ENCODE peak calls at places on chromosomes 7 and 10, in four cellular contexts. A is stomach, K is AG10803, Q is GM20000. W is an unnamed sample.

GRCh38 chr7:70893985-70894722 is 237.8 kb upstream of the GALNT17 start:
- DNase-seq in A (no peak), Q (no peak), K (no peak), W (no peak)

GRCh38 chr7:159098795-159099194 is 45.9 kb downstream of the VIPR2 start:
- DNase-seq in K (no peak), Q (no peak), A (peak), W (no peak)

GRCh38 chr7:105829681-105830322 is 46.6 kb downstream of the ATXN7L1 start:
- DNase-seq in A (no peak), Q (no peak), K (peak), W (no peak)

GRCh38 chr7:137967143-137968018 is 34.5 kb downstream of the CREB3L2 start:
- DNase-seq in A (no peak), Q (no peak), K (peak), W (peak)

GRCh38 chr10:97851341-97852001 is 1.8 kb downstream of the GOLGA7B start:
- DNase-seq in K (no peak), Q (no peak), A (no peak), W (no peak)

GRCh38 chr7:20352573-20353304 is 22.0 kb downstream of the ITGB8 start:
- DNase-seq in A (no peak), K (peak), Q (no peak), W (peak)

GRCh38 chr10:83585686-83586085 is 553.6 kb upstream of the GHITM start:
- DNase-seq in K (no peak), A (no peak), Q (no peak), W (no peak)

GRCh38 chr10:48523212-48523819 is 81.6 kb downstream of the ARHGAP22 start:
- DNase-seq in A (peak), K (peak), Q (no peak), W (peak)

GRCh38 chr10:43220971-43221418 is 45.9 kb downstream of the RASGEF1A start:
- DNase-seq in Q (no peak), A (no peak), K (no peak), W (no peak)

GRCh38 chr10:97320480-97321031 is 1.5 kb downstream of the FRAT1 start:
- DNase-seq in Q (no peak), A (peak), K (no peak), W (no peak)

GRCh38 chr7:157046681-157047080 is 36.2 kb upstream of the MNX1 start:
- DNase-seq in A (no peak), K (peak), Q (no peak), W (no peak)

GRCh38 chr10:7153750-7154149 is 257.1 kb downstream of the SFMBT2 start:
- DNase-seq in Q (no peak), K (no peak), A (no peak), W (no peak)

GRCh38 chr10:104120061-104120460 is 1.9 kb upstream of the SFR1 start:
- DNase-seq in K (no peak), A (no peak), Q (no peak), W (no peak)

GRCh38 chr7:99098824-99099498 is 44.9 kb downstream of the SMURF1 start:
- DNase-seq in Q (no peak), A (no peak), K (peak), W (peak)

GRCh38 chr10:111034598-111035310 is 42.1 kb upstream of the ADRA2A start:
- DNase-seq in A (no peak), K (peak), Q (no peak), W (no peak)

GRCh38 chr7:41237956-41238355 is 464.9 kb downstream of the INHBA start:
- DNase-seq in Q (no peak), K (no peak), A (no peak), W (no peak)

GRCh38 chr10:77522268-77522809 is 115.3 kb downstream of the KCNMA1 start:
- DNase-seq in A (no peak), Q (no peak), K (no peak), W (no peak)

GRCh38 chr10:8726666-8727065 is 672.2 kb downstream of the GATA3 start:
- DNase-seq in Q (no peak), A (no peak), K (no peak), W (no peak)

DNA sequence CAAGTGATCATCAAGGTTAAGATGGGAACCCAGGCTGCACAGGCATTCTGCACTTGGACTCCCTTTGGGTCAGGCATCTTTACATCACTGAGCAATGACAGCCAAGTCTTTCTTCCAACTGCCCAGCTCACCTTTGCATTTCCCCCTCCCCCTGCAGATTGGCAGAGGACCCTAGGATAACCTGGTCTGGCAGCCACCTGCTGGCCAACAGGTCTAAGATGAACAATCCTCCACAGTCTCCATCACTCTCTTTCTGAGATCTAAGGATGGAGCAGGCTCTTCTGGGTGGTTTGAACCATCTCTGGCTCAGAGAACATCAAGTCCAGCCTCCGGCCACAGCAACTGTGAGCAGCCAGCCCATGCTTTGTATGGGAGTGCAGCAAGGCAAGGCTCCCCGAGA is 75.8 kb downstream of the RAB11FIP2 start:
- DNase-seq in K (no peak), Q (no peak), A (no peak), W (no peak)
- TF ChIP-seq CTCF in K (no peak), Q (no peak), A (no peak), W (no peak)

DNA sequence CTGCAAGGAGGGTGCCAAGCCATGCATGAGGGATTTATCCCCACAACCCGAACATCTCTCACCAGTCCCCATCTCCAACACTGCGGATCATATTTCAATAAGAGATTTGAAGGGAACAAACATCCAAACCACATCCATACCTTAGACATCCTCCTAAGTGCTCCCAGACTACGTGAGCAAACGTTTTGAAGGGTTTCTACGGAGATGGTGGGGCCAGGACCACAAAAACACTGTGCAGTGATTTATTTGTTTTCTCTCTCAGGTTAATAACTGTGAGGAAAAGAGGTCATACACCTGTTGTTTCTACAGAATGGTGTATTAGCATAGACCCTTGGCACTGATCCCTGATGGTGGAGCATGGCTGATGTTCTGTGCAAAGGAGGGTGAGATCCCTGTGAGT is 277.8 kb downstream of the FRMD4A start:
- DNase-seq in Q (no peak), K (no peak), A (no peak), W (no peak)
- TF ChIP-seq CTCF in Q (no peak), K (no peak), A (no peak), W (no peak)

GRCh38 chr7:130277763-130278643 is 11.3 kb downstream of the CPA2 start:
- DNase-seq in A (peak), Q (no peak), K (peak), W (peak)
- TF ChIP-seq CTCF in A (peak), Q (no peak), K (peak), W (no peak)

DNA sequence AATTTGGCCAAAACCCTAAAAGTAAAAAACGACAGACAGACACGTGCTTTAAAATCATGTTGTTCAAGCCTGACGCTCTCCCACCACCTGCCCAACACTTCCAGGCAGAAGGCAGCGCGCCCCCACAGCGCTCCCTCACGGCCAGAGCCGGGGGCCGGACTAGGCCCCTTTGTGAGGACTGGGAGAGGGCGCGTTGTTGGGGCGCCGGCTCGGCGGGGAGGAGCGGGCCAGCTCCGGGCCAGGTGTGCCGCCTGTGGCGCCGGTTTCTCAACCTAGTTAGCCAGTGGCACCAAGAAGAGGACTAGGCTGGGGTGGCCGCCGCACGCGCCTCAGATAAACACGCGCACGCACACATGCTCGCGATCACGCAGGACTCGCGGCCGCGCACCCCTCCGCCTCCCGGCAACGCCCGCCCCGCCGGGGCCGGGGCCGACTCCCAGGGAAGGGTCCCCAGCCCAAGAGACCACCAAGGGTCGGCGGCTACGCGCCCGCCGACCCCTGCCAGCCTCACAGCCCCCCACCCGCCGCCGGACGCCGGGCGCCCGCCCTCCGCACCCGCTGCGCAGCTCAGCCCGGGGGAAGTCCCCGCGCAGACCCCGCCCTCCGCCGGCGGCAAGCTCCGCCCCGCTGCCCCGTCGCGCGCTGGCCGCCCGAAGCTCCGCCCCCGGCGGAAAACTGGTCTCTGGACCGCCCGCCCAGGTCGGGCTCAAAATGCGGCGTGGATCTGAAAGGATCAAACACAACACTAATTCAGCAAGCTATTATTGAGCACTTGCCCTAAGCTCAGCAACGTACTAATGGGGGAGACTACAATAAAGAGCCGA is at the start of gene IMMP2L:
- DNase-seq in A (peak), K (peak), Q (peak), W (peak)
- TF ChIP-seq CTCF in A (no peak), K (peak), Q (peak), W (no peak)

GRCh38 chr7:104795086-104795485 is 218.9 kb upstream of the KMT2E start:
- DNase-seq in K (no peak), A (no peak), Q (no peak), W (no peak)
- TF ChIP-seq CTCF in K (no peak), A (no peak), Q (no peak), W (no peak)

DNA sequence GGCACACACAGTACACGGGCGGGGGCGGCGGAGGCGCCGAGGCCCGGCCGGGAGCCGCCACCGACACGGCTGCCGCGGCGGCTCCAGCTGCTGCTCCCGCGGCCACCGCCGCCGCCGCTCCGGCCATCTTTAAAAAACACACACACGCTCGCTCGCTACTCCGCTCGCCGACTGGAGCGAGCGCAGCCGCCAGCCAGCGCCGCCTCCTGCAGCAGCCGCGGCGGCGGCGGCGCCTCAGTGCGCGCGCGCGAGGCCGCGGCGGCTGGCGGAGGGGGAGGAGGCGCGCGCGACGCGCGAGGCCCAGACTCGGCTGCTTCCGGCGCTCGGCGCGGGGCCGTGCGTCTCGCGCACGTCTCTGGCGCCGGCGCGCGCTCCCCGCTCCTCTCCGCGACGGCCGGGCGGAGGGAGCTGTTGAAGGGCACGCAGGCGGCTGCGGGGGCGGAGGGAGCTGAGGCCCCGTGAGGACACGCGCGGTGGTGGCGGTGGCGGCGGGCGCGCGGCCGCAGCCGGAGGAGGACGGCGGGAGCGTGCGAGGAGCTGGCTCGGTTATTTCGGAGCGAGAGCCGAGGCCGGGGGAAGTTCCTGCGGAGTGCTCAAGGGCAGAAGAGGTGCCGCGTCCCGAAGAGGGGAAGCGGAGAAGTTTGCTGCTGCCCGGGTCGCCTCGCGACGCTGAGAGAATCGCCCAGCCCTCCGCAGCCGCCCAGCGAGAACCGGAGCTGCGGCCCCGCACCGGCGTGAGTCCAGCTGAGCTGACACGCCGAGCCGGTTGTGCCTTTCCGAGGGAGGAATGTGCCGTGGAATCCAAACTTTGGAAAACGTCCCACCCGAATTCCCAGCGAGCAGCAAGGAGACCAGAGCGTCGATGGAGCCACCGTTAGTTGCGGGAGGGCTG is at the start of gene KDM7A:
- DNase-seq in Q (peak), A (peak), K (peak), W (peak)
- TF ChIP-seq CTCF in Q (no peak), A (no peak), K (no peak), W (no peak)

W was measured in Calu3.